ENCODE peak calls at places on chromosomes 12 and 14, in nine cellular contexts. Z, U, Q, G, O, T, R, N and X are unnamed samples.

GRCh38 chr14:94593376-94593748 is 12.1 kb downstream of the SERPINA5 start:
- DNase-seq in R (no peak), T (no peak), N (no peak), U (no peak), Q (no peak), G (no peak), Z (no peak), O (no peak), X (no peak)

GRCh38 chr12:87136330-87136976 is 880.3 kb upstream of the MGAT4C start:
- DNase-seq in U (no peak), O (no peak), N (no peak), Q (no peak), R (no peak), T (no peak), Z (peak; percentile 42), G (no peak), X (no peak)

GRCh38 chr14:61444215-61444768 is 122.9 kb downstream of the PRKCH start:
- DNase-seq in O (no peak), T (no peak), G (no peak), Z (no peak), U (no peak), R (no peak), N (peak; percentile 43), Q (no peak), X (no peak)

GRCh38 chr12:89040146-89040964 is 311.9 kb downstream of the DUSP6 start:
- DNase-seq in O (no peak), R (no peak), U (no peak), G (no peak), N (peak; percentile 36), Q (peak; percentile 25), T (no peak), Z (peak; percentile 67), X (peak; percentile 87)

GRCh38 chr14:77889971-77890442 is 90.1 kb downstream of the ADCK1 start:
- DNase-seq in T (peak; percentile 50), N (no peak), R (no peak), U (peak; percentile 62), Q (no peak), G (peak; percentile 38), O (no peak), Z (peak; percentile 89), X (no peak)

GRCh38 chr12:99056186-99056585 is 411.1 kb downstream of the APAF1 start:
- DNase-seq in T (no peak), R (no peak), G (no peak), Q (no peak), U (no peak), O (no peak), N (no peak), Z (no peak), X (no peak)

GRCh38 chr14:53539489-53540126 is 386.5 kb upstream of the DDHD1 start:
- DNase-seq in G (peak; percentile 63), N (peak; percentile 38), Z (peak; percentile 84), R (peak; percentile 78), U (peak; percentile 83), O (peak; percentile 67), Q (peak; percentile 90), T (peak; percentile 81), X (peak; percentile 90)

GRCh38 chr12:51441583-51441982 is 17.0 kb downstream of the SLC4A8 start:
- DNase-seq in Z (peak; percentile 81), Q (no peak), O (no peak), G (peak; percentile 86), N (no peak), R (no peak), T (peak; percentile 54), U (peak; percentile 32), X (no peak)

GRCh38 chr14:70086685-70087379 is 101.9 kb downstream of the SLC8A3 start:
- DNase-seq in R (peak; percentile 35), N (peak; percentile 35), G (peak; percentile 21), U (peak; percentile 36), O (no peak), Q (peak; percentile 30), T (peak; percentile 51), Z (peak; percentile 62), X (peak; percentile 21)
- TF ChIP-seq CTCF in R (peak; percentile 75), N (peak; percentile 58), G (peak; percentile 64), U (peak; percentile 70), O (peak; percentile 18), Q (peak; percentile 25), T (peak; percentile 63), Z (peak; percentile 61), X (peak; percentile 56)

GRCh38 chr14:75185251-75186040 is 9.0 kb upstream of the TMED10 start:
- DNase-seq in Q (no peak), T (no peak), R (no peak), G (no peak), N (no peak), U (no peak), Z (no peak), O (no peak), X (no peak)

GRCh38 chr14:75191100-75191499 is 14.7 kb upstream of the TMED10 start:
- DNase-seq in O (no peak), U (no peak), Z (no peak), Q (no peak), T (no peak), R (no peak), G (no peak), N (no peak), X (no peak)

GRCh38 chr14:75186953-75187352 is 10.5 kb upstream of the TMED10 start:
- DNase-seq in Z (no peak), O (no peak), R (no peak), U (no peak), T (no peak), N (no peak), G (no peak), Q (no peak), X (no peak)

GRCh38 chr14:75190023-75190422 is 13.6 kb upstream of the TMED10 start:
- DNase-seq in G (no peak), Z (no peak), N (no peak), Q (no peak), O (no peak), U (no peak), T (no peak), R (no peak), X (no peak)

DNA sequence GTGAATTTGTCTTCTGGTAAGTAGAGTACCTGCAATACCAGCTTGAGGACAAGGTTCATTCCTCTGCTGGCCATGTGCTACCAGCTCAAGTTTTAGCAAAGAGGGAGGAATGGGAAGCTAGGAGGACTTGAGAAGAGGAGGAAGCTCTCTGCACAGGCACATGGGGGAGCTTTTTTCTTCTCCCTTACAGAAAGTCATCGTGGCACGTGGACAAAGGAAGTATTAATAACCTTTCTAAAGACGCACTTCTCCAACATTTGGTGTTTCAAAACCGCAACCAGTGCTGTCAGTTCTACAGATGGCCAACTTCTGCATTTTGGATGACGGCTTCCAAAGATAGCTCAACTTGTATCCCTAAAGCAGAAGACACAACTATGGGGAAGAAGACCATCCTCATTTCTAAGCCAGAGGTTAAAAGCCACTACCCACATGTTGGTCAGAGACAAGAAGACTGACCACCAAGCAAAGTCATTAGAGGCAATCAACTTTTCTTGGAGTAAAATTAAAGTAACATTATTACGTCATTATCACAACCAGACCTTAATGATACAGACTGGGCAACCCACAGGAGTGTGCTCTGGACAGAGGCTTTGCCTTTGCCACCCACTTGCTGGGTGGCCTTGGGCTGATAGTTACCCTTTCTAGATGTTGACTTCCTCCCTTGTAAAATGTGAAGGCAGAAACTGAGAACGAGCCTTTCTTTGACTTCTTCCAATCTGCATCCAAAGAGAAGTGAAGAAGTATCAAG is 12.3 kb upstream of the TMED10 start:
- DNase-seq in G (no peak), N (peak; percentile 22), T (no peak), O (no peak), Z (no peak), U (no peak), Q (no peak), R (no peak), X (no peak)
- TF ChIP-seq CTCF in G (no peak), N (peak; percentile 5), T (no peak), O (no peak), Z (no peak), U (no peak), Q (no peak), R (no peak), X (no peak)

DNA sequence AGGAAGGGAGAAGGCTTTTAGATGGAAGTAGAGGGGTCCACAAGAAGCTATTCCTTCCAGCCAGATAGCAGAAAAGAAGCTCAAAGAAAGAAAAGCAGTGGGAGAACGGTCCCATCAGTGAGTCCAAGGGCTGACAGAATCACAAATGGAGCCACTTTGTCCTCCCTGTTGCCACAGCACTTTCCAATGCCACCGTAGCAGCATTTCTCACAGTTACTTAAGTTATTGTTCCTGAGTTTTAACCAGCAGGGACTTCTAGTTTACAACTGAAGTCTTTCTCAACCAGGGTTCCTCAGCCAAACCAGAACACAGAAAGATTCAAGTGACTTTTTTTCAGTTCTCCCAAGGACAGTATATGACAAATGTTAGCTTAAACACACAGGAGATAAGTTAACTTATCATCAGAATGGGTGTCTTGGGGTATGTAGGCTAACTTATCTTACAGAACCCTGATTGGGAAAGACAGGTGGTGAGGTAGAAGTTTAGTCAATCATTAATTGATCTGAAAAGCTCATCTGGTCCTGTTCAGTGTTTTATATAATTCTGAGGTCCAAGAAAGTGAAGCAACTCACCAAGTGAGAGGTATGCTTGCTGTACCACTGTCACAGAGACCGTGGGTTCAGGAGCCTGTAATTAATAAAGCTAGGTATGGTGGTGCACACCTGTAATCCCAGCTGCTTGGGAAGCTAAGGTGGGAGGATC is 7.0 kb downstream of the GATC start:
- DNase-seq in O (no peak), R (no peak), G (no peak), T (no peak), Z (no peak), N (no peak), U (no peak), Q (no peak), X (no peak)
- TF ChIP-seq CTCF in O (no peak), R (no peak), G (no peak), T (no peak), Z (no peak), N (no peak), U (no peak), Q (no peak), X (no peak)

GRCh38 chr12:57737467-57738141 is 938 bp downstream of the AGAP2 start:
- DNase-seq in G (no peak), Z (no peak), O (no peak), R (peak; percentile 37), U (no peak), Q (peak; percentile 54), T (no peak), N (no peak), X (no peak)

GRCh38 chr12:57735198-57735855 is 3.2 kb downstream of the AGAP2 start:
- DNase-seq in U (no peak), O (no peak), Q (no peak), R (no peak), G (no peak), N (no peak), T (no peak), Z (no peak), X (no peak)

GRCh38 chr12:57736743-57737466 is 1.6 kb downstream of the AGAP2 start:
- DNase-seq in Z (no peak), N (no peak), R (no peak), Q (no peak), G (no peak), O (no peak), U (no peak), T (no peak), X (no peak)

GRCh38 chr12:57734586-57734985 is 4.0 kb downstream of the AGAP2 start:
- DNase-seq in N (no peak), U (no peak), O (no peak), R (no peak), G (no peak), Q (no peak), Z (no peak), T (no peak), X (no peak)

DNA sequence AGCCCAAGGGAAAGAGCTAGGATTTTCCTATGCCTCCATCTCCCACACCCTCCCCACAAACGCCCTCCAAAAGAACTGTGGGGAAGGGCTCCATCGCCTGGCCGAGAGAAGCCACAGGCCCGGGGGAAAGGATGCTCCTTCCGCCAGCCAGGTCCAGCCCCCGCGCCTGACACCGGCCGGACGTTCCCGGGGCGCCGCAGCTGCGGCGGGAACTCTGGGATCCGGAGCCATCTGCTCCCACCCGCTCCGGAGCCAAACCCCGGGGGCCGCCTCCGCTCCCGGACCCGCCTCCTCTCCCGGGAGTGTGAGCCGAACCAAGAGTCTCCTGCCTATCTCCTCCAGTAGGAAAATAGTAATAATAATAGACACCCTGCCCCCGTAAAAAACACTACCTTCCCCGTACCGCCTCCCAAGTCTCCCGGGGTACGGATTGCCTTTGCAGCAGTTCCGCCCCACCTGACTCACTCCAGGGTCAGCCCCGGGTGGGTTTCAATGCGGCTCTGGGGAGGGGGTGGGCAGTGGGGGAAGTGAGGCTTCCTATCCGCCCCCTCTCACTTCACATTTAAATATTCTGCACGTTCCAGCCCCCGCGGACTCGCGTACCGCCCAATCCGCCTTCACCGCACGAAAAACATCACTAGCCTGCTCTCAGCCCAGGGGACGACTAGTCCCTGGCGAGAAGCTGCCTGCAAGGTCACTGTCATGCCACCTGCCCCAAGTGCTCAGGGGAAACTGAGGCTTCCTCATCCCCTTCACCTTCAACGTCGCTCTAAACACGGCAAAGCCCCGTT is 2.4 kb downstream of the AGAP2 start:
- DNase-seq in G (no peak), N (no peak), T (peak; percentile 56), R (peak; percentile 39), Q (peak; percentile 80), U (no peak), Z (peak; percentile 30), O (no peak), X (no peak)
- TF ChIP-seq CTCF in G (peak; percentile 46), N (no peak), T (peak; percentile 37), R (peak; percentile 29), Q (no peak), U (peak; percentile 37), Z (peak; percentile 36), O (peak; percentile 26), X (peak; percentile 57)